ENCODE peak calls at places on chromosomes 2 and 18, in five cellular contexts. Q is K562, K is HepG2, V is H1, Y is GM12878. S is an unnamed sample. For H3K4me1, the result is how much of the 10 kb centered on the place peaks cover.

GRCh38 chr2:120223034-120223912 is at the start of gene TMEM185B:
- DNase-seq in Q (peak), K (peak), V (peak), Y (no peak), S (peak)

GRCh38 chr2:214856116-214856515 is 46.6 kb upstream of the BARD1 start:
- DNase-seq in Q (no peak), K (no peak), V (no peak), Y (no peak), S (peak)

GRCh38 chr2:51813245-51813644 is 781.3 kb upstream of the NRXN1 start:
- DNase-seq in Q (no peak), K (no peak), V (no peak), Y (no peak), S (no peak)

GRCh38 chr2:99662761-99663341 is 173.0 kb upstream of the REV1 start:
- DNase-seq in Q (no peak), K (no peak), V (no peak), Y (no peak), S (no peak)

GRCh38 chr2:164522561-164522981 is 98.7 kb downstream of the GRB14 start:
- DNase-seq in Q (no peak), K (no peak), V (no peak), Y (no peak), S (no peak)

GRCh38 chr2:48482774-48483173 is 47.2 kb upstream of the STON1 start:
- DNase-seq in Q (no peak), K (no peak), V (no peak), Y (no peak), S (no peak)

GRCh38 chr2:120886534-120886961 is 150.9 kb downstream of the GLI2 start:
- DNase-seq in Q (no peak), K (no peak), V (no peak), Y (no peak), S (no peak)

GRCh38 chr2:10370895-10371294 is 68.2 kb downstream of the HPCAL1 start:
- DNase-seq in Q (no peak), K (no peak), V (no peak), Y (no peak), S (no peak)

GRCh38 chr2:109063326-109063670 is 65.7 kb upstream of the SH3RF3 start:
- DNase-seq in Q (no peak), K (no peak), V (no peak), Y (no peak), S (no peak)

GRCh38 chr2:224971214-224971613 is 71.1 kb downstream of the DOCK10 start:
- DNase-seq in Q (no peak), K (no peak), V (peak), Y (no peak), S (no peak)

GRCh38 chr2:196944570-196944969 is 18.1 kb upstream of the PGAP1 start:
- DNase-seq in Q (no peak), K (no peak), V (no peak), Y (no peak), S (no peak)

GRCh38 chr2:163774862-163775261 is 39.1 kb upstream of the FIGN start:
- DNase-seq in Q (no peak), K (no peak), V (no peak), Y (no peak), S (peak)

GRCh38 chr2:205701509-205701908 is 19.2 kb downstream of the NRP2 start:
- DNase-seq in Q (no peak), K (no peak), V (no peak), Y (no peak), S (no peak)

GRCh38 chr2:70354264-70354949 is 52.5 kb upstream of the FAM136A start:
- DNase-seq in Q (no peak), K (no peak), V (no peak), Y (no peak), S (no peak)

GRCh38 chr18:21141678-21142422 is 30.2 kb upstream of the ROCK1 start:
- DNase-seq in Q (no peak), K (no peak), V (no peak), Y (no peak), S (no peak)

GRCh38 chr2:231457101-231457500 is 7.2 kb downstream of the NCL start:
- DNase-seq in Q (no peak), K (no peak), V (no peak), Y (no peak), S (no peak)

GRCh38 chr2:240814946-240815760 is 4.9 kb downstream of the KIF1A start:
- DNase-seq in Q (no peak), K (no peak), V (no peak), Y (no peak), S (no peak)

GRCh38 chr2:7999683-8000476 is 682.0 kb upstream of the ID2 start:
- DNase-seq in Q (no peak), K (peak), V (no peak), Y (no peak), S (no peak)

GRCh38 chr2:172335731-172336130 is 91.7 kb upstream of the ITGA6 start:
- DNase-seq in Q (no peak), K (no peak), V (no peak), Y (no peak), S (no peak)

GRCh38 chr2:7692657-7693161 is 775.5 kb downstream of the RNF144A start:
- DNase-seq in Q (no peak), K (no peak), V (no peak), Y (no peak), S (peak)

GRCh38 chr2:23769364-23769763 is 157.6 kb downstream of the ATAD2B start:
- DNase-seq in Q (no peak), K (no peak), V (no peak), Y (no peak), S (no peak)

GRCh38 chr2:190533968-190534309 is 583 bp downstream of the NEMP2 start:
- DNase-seq in Q (peak), K (peak), V (no peak), Y (no peak), S (no peak)

GRCh38 chr2:96116879-96117533 is 635 bp upstream of the ADRA2B start:
- DNase-seq in Q (peak), K (no peak), V (no peak), Y (no peak), S (peak)

GRCh38 chr2:68607837-68608236 is 35.5 kb upstream of the PROKR1 start:
- DNase-seq in Q (no peak), K (no peak), V (no peak), Y (no peak), S (no peak)

GRCh38 chr18:74139888-74140287 is 7.7 kb downstream of the FBXO15 start:
- DNase-seq in Q (peak), K (no peak), V (no peak), Y (no peak), S (no peak)

GRCh38 chr18:7626922-7627440 is 59.9 kb downstream of the PTPRM start:
- DNase-seq in Q (no peak), K (peak), V (no peak), Y (no peak), S (peak)

GRCh38 chr2:37764108-37764507 is 92.7 kb upstream of the CDC42EP3 start:
- DNase-seq in Q (no peak), K (no peak), V (no peak), Y (no peak), S (no peak)
- TF ChIP-seq KDM1A in Q (no peak), K (no peak), V (no peak), Y (no peak), S (no peak)

GRCh38 chr2:229641676-229642075 is 72.7 kb downstream of the DNER start:
- DNase-seq in Q (no peak), K (no peak), V (no peak), Y (no peak), S (no peak)
- TF ChIP-seq RAD21 in Q (no peak), K (no peak), V (peak), Y (no peak), S (no peak)

GRCh38 chr2:199662245-199662644 is 188.7 kb downstream of the FTCDNL1 start:
- DNase-seq in Q (no peak), K (no peak), V (no peak), Y (no peak), S (no peak)

GRCh38 chr2:199663157-199663556 is 187.8 kb downstream of the FTCDNL1 start:
- DNase-seq in Q (no peak), K (no peak), V (no peak), Y (peak), S (no peak)

GRCh38 chr2:199660167-199660566 is 190.8 kb downstream of the FTCDNL1 start:
- DNase-seq in Q (no peak), K (no peak), V (no peak), Y (no peak), S (no peak)

DNA sequence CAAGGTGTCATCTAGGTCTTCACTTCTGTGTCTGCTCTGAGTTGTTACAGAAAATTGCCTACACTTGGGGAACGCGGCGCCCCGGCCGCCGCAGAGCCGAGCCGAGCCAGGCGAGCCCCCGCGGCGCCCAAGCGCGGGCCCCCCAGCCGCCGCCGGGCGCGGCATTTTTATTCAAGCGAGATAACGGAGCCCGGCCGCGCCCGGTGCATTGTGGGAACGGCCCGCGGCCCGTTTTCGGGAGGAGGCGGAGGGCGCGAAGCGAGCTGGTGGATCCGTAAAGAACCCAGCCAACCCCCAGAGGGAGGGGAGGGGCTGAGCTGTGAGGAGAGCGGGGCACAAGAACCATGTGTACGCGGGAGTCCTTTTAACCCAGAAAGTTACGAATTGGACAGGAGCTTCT is 191.8 kb downstream of the FTCDNL1 start:
- DNase-seq in Q (peak), K (no peak), V (peak), Y (no peak), S (no peak)
- H3K4me1 ChIP-seq in Q (under half), K (under half), V (under half), Y (under half), S (under half)

GRCh38 chr2:145909781-145910180 is 1389.9 kb upstream of the ZEB2 start:
- DNase-seq in Q (no peak), K (peak), V (no peak), Y (no peak), S (no peak)
- TF ChIP-seq KDM1A in Q (no peak), K (no peak), V (no peak), Y (no peak), S (no peak)

DNA sequence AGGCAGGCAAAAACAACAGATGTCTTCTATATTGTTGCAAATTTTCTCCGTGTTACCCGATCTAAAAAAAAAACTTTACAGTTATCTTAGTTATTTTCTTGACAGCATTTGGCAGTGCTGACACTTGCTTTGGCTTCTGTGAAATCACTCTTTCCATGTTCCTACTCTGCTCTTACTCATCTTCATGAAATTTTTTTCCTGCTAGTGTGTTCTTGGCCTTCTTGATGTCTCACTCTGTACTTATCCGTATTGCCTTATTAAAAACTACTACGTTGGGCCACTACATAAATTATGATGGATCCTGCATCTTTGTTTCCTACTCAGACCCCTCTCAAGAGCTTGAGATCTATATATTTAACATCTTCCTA is 134.4 kb downstream of the IKZF2 start:
- DNase-seq in Q (no peak), K (no peak), V (no peak), Y (no peak), S (no peak)
- TF ChIP-seq RAD21 in Q (no peak), K (no peak), V (no peak), Y (no peak), S (no peak)

DNA sequence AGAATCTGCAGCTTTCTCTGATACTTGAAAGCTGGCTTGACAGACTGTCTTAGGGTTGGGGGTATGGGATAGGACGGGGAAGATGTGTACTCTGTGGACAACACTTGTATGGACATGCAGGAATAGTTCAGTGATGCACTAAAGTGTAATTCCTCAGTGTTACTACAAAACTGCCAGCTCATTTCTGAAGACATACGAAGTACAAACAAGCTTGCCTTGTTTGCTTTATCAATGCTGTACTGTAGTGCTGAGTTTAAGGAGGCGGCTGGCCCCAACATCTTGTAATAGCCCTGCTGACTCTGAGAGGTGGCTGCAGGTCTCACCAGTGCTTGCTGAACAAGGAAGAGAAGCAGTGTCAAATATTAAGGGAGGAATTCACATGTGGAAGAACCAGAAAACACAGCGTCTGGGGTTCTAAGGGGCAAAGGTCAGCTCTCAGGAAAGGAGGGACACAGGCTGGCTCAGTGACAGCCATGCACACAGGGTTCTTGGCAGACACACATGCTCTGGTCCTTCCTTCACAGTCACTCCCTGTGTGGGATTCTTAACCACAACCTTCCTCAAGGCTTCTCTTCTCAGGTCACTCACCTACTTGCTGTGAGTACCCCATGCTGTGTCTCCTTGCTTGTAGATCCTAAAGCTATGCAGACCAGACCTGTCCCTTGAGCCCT is 39.8 kb upstream of the EVA1A start:
- DNase-seq in Q (no peak), K (no peak), V (no peak), Y (no peak), S (no peak)
- H3K4me1 ChIP-seq in Q (under half), K (under half), V (under half), Y (under half), S (half or more)

GRCh38 chr2:46488389-46488788 is 9.0 kb downstream of the TMEM247 start:
- DNase-seq in Q (no peak), K (no peak), V (no peak), Y (no peak), S (no peak)
- TF ChIP-seq KDM1A in Q (no peak), K (no peak), V (no peak), Y (no peak), S (no peak)

GRCh38 chr2:112493858-112494648 is 12.1 kb downstream of the TTL start:
- DNase-seq in Q (peak), K (peak), V (no peak), Y (no peak), S (peak)
- TF ChIP-seq RAD21 in Q (no peak), K (no peak), V (no peak), Y (no peak), S (no peak)

S was measured in A549.